ENCODE peak calls at places on chromosomes 6 and 20, in nine cellular contexts. N is keratinocyte, B is neural crest cell, S is pancreas, Y is left ventricle myocardium inferior, L is WTC11, R is colonic mucosa, T is osteocyte, A is A549. W is an unnamed sample.

GRCh38 chr6:87274660-87275273 is 47.6 kb upstream of the SMIM8 start:
- DNase-seq in B (no peak), L (no peak), N (no peak), A (no peak), Y (no peak), T (no peak), R (no peak), S (no peak), W (no peak)

GRCh38 chr20:63071541-63072181 is 64.9 kb upstream of the BHLHE23 start:
- DNase-seq in B (peak), N (no peak), S (no peak), L (peak), A (peak), Y (no peak), R (no peak), T (no peak), W (no peak)

GRCh38 chr6:50381106-50381415 is 331.3 kb upstream of the DEFB112 start:
- DNase-seq in A (no peak), L (peak), S (no peak), Y (no peak), N (no peak), T (no peak), B (no peak), R (no peak), W (no peak)

GRCh38 chr6:31122803-31123706 is 2.8 kb upstream of the CDSN start:
- DNase-seq in R (peak), B (no peak), L (no peak), T (peak), S (peak), A (peak), N (no peak), Y (peak), W (no peak)

GRCh38 chr6:38739532-38739931 is 24.4 kb downstream of the DNAH8 start:
- DNase-seq in A (no peak), S (no peak), Y (no peak), R (no peak), N (no peak), T (no peak), L (no peak), B (no peak), W (no peak)

GRCh38 chr6:2264932-2265331 is 19.5 kb upstream of the GMDS start:
- DNase-seq in R (no peak), Y (no peak), A (no peak), T (no peak), L (no peak), S (no peak), B (no peak), N (no peak), W (no peak)

GRCh38 chr20:9474835-9475413 is 39.5 kb upstream of the LAMP5 start:
- DNase-seq in S (no peak), L (no peak), T (no peak), Y (no peak), N (no peak), B (no peak), R (no peak), A (no peak), W (no peak)

GRCh38 chr6:85041376-85041775 is 277.0 kb upstream of the TBX18 start:
- DNase-seq in B (no peak), A (no peak), R (no peak), N (no peak), T (no peak), S (no peak), L (no peak), Y (no peak), W (no peak)

GRCh38 chr6:31908791-31909190 is 6.9 kb upstream of the ZBTB12 start:
- DNase-seq in S (no peak), N (no peak), Y (no peak), T (no peak), R (no peak), A (no peak), B (no peak), L (no peak), W (no peak)

GRCh38 chr6:167449099-167449861 is 124.4 kb downstream of the TTLL2 start:
- DNase-seq in S (no peak), L (no peak), N (no peak), B (no peak), A (no peak), T (peak), R (no peak), Y (no peak), W (no peak)

GRCh38 chr20:63536241-63536977 is 767 bp downstream of the PTK6 start:
- DNase-seq in A (peak), S (peak), R (peak), T (no peak), L (no peak), N (no peak), Y (no peak), B (no peak), W (no peak)

GRCh38 chr6:79672631-79673065 is 41.5 kb downstream of the SH3BGRL2 start:
- DNase-seq in N (no peak), R (no peak), Y (no peak), B (no peak), L (no peak), T (no peak), S (no peak), A (peak), W (no peak)

GRCh38 chr6:38215651-38216319 is 396.3 kb downstream of the ZFAND3 start:
- DNase-seq in S (no peak), A (no peak), L (no peak), N (no peak), B (no peak), R (no peak), Y (no peak), T (no peak), W (peak)

GRCh38 chr6:5395719-5396118 is 134.4 kb downstream of the FARS2 start:
- DNase-seq in T (no peak), N (no peak), L (no peak), Y (no peak), A (no peak), S (no peak), R (no peak), B (no peak), W (no peak)

GRCh38 chr6:5399391-5399790 is 138.1 kb downstream of the FARS2 start:
- DNase-seq in Y (no peak), L (no peak), S (no peak), R (no peak), B (no peak), N (no peak), T (no peak), A (no peak), W (no peak)

GRCh38 chr6:5394280-5394679 is 133.0 kb downstream of the FARS2 start:
- DNase-seq in T (no peak), L (no peak), B (no peak), S (no peak), R (no peak), Y (no peak), N (no peak), A (no peak), W (no peak)

GRCh38 chr6:5401845-5402738 is 140.8 kb downstream of the FARS2 start:
- DNase-seq in R (no peak), N (no peak), T (no peak), S (no peak), Y (no peak), L (no peak), B (no peak), A (no peak), W (no peak)

GRCh38 chr6:5398530-5398929 is 137.2 kb downstream of the FARS2 start:
- DNase-seq in N (peak), T (no peak), R (no peak), A (peak), L (no peak), S (no peak), B (no peak), Y (no peak), W (no peak)
- TF ChIP-seq CTCF in N (peak), T (peak), R (peak), A (peak), L (peak), S (no peak), B (peak), Y (peak), W (peak)

GRCh38 chr6:137776256-137776655 is 90.8 kb upstream of the TNFAIP3 start:
- DNase-seq in T (no peak), Y (no peak), A (no peak), L (no peak), B (no peak), R (no peak), N (no peak), S (no peak), W (peak)

GRCh38 chr6:137775720-137776119 is 91.3 kb upstream of the TNFAIP3 start:
- DNase-seq in A (no peak), T (no peak), N (no peak), S (no peak), B (no peak), L (no peak), R (no peak), Y (no peak), W (peak)

GRCh38 chr6:137775192-137775591 is 91.9 kb upstream of the TNFAIP3 start:
- DNase-seq in B (no peak), T (no peak), N (no peak), S (no peak), R (no peak), L (no peak), A (no peak), Y (no peak), W (no peak)

GRCh38 chr6:137777299-137778075 is 89.6 kb upstream of the TNFAIP3 start:
- DNase-seq in L (no peak), B (no peak), N (no peak), A (no peak), Y (no peak), S (no peak), R (no peak), T (no peak), W (peak)

GRCh38 chr6:137776786-137777185 is 90.3 kb upstream of the TNFAIP3 start:
- DNase-seq in S (no peak), T (no peak), L (no peak), N (no peak), B (no peak), Y (no peak), R (no peak), A (no peak), W (peak)
- TF ChIP-seq CTCF in S (no peak), T (no peak), L (no peak), N (no peak), B (no peak), Y (no peak), R (no peak), A (no peak), W (no peak)

GRCh38 chr20:33686008-33686983 is at the start of gene E2F1:
- DNase-seq in S (peak), B (peak), R (peak), T (peak), L (peak), A (peak), N (no peak), Y (peak), W (peak)
- TF ChIP-seq CTCF in S (no peak), B (peak), R (peak), T (peak), L (no peak), A (no peak), N (peak), Y (peak), W (peak)

GRCh38 chr20:35653893-35654292 is 10.8 kb downstream of the CPNE1 start:
- DNase-seq in N (no peak), T (no peak), L (no peak), A (no peak), S (no peak), R (no peak), Y (no peak), B (no peak), W (no peak)
- TF ChIP-seq CTCF in N (no peak), T (no peak), L (no peak), A (no peak), S (no peak), R (no peak), Y (no peak), B (no peak), W (no peak)

GRCh38 chr6:90295854-90296345 is 743 bp downstream of the BACH2 start:
- DNase-seq in T (no peak), N (no peak), Y (peak), L (peak), S (peak), R (peak), B (peak), A (peak), W (no peak)

GRCh38 chr6:90294008-90294511 is 2.6 kb downstream of the BACH2 start:
- DNase-seq in A (no peak), B (no peak), R (no peak), N (no peak), L (no peak), Y (no peak), S (no peak), T (no peak), W (no peak)

GRCh38 chr6:90293319-90293937 is 3.2 kb downstream of the BACH2 start:
- DNase-seq in B (no peak), S (no peak), R (no peak), A (no peak), N (no peak), L (no peak), Y (no peak), T (no peak), W (no peak)

GRCh38 chr6:90294989-90295853 is 1.4 kb downstream of the BACH2 start:
- DNase-seq in Y (peak), S (peak), B (peak), L (peak), R (peak), T (no peak), A (no peak), N (no peak), W (no peak)

GRCh38 chr6:90294614-90294988 is 2.0 kb downstream of the BACH2 start:
- DNase-seq in T (no peak), Y (no peak), B (no peak), R (no peak), A (no peak), S (no peak), L (peak), N (no peak), W (no peak)
- TF ChIP-seq CTCF in T (no peak), Y (no peak), B (no peak), R (no peak), A (no peak), S (no peak), L (no peak), N (no peak), W (no peak)

DNA sequence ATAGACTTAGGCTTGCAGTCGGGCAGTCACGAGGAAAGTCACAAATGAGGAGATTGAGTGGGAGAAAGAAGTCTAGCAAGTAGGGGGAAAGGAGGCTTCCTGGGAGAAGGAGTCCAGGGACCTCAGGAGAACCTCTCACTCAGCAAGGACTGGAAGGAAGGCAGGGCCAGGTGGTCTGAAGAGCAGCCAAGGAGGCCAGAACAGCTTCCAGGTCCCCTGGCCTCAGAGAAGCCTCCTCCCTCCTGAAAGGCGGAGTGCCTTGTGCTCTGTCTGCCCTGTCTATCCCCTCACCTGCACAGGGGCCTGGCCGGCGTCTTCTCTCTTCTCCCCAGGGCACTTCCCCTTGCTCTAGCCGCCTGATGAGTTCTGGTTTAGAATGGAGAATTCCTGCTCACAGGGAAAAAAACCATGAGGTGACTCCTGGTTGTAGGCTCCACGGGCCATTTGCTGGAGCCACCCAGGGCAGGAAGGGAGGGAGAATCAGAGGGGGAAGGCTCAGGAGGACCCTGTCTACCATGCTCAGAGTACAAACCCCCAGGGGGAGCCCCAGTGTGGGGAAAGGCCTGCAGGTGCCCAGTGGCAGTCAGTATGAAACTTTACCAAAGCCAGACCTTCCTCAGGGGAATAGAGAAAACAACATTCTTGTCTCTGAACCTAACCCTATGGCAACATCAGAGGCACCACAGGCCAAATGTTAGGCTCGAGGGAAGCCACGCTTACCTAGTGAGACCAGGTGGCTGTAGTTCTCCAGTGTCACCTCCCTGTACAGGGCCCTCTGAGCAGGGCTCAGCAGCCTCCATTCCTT is 11.2 kb downstream of the ZNF337 start:
- DNase-seq in L (peak), N (no peak), B (no peak), S (no peak), T (no peak), A (no peak), Y (no peak), R (no peak), W (peak)
- TF ChIP-seq CTCF in L (no peak), N (no peak), B (no peak), S (no peak), T (no peak), A (no peak), Y (no peak), R (no peak), W (no peak)

GRCh38 chr6:150880336-150880735 is 14.8 kb downstream of the MTHFD1L start:
- DNase-seq in L (no peak), N (no peak), Y (no peak), S (no peak), T (no peak), A (no peak), R (no peak), B (no peak), W (no peak)

GRCh38 chr6:150887978-150888563 is 22.6 kb downstream of the MTHFD1L start:
- DNase-seq in R (no peak), L (no peak), Y (no peak), A (no peak), B (no peak), T (no peak), S (no peak), N (no peak), W (no peak)

GRCh38 chr6:150881911-150882481 is 16.5 kb downstream of the MTHFD1L start:
- DNase-seq in R (no peak), B (peak), S (no peak), Y (peak), A (peak), N (no peak), L (no peak), T (no peak), W (no peak)

GRCh38 chr6:150886155-150886554 is 20.7 kb downstream of the MTHFD1L start:
- DNase-seq in B (no peak), Y (no peak), T (no peak), L (no peak), N (no peak), A (no peak), S (no peak), R (no peak), W (no peak)

GRCh38 chr6:150883521-150883920 is 18.0 kb downstream of the MTHFD1L start:
- DNase-seq in A (no peak), T (no peak), S (no peak), R (no peak), L (no peak), Y (no peak), B (no peak), N (no peak), W (no peak)
- TF ChIP-seq CTCF in A (no peak), T (no peak), S (no peak), R (no peak), L (no peak), Y (no peak), B (no peak), N (no peak), W (no peak)

GRCh38 chr6:119343167-119343566 is 6.4 kb downstream of the MAN1A1 start:
- DNase-seq in S (no peak), Y (no peak), B (no peak), R (no peak), A (no peak), N (no peak), T (no peak), L (no peak), W (no peak)

GRCh38 chr6:119343573-119344146 is 5.9 kb downstream of the MAN1A1 start:
- DNase-seq in T (no peak), L (no peak), Y (no peak), A (no peak), B (no peak), R (no peak), S (no peak), N (no peak), W (no peak)

GRCh38 chr6:119342430-119342829 is 7.1 kb downstream of the MAN1A1 start:
- DNase-seq in N (no peak), Y (no peak), B (no peak), A (no peak), T (no peak), R (no peak), S (no peak), L (no peak), W (no peak)

GRCh38 chr6:119345114-119345513 is 4.4 kb downstream of the MAN1A1 start:
- DNase-seq in Y (no peak), A (no peak), S (no peak), N (no peak), T (no peak), B (no peak), L (no peak), R (no peak), W (no peak)

DNA sequence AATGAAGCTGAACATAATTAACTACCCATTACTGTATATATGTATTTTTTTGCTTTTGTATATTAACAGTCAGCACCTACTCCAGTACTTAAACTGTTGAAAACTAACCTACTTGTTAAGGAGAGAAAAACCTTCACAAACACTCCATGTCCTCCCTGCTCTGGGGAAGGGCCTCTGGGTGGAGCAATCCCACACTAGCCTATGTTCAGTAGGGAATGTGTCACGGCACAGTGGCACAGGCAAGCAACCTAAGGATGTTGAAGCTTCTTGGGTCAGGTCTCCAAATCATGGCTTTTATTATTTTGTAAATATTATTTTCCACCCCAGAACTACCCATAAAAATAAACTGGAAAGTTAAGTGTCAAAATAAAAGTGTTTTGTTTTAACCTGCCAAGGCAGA is 5.3 kb downstream of the MAN1A1 start:
- DNase-seq in B (no peak), T (no peak), Y (no peak), L (no peak), R (no peak), A (no peak), S (no peak), N (no peak), W (no peak)
- TF ChIP-seq CTCF in B (no peak), T (no peak), Y (no peak), L (no peak), R (no peak), A (no peak), S (no peak), N (no peak), W (no peak)

GRCh38 chr6:108557494-108558371 is 3.0 kb upstream of the FOXO3 start:
- DNase-seq in A (no peak), L (peak), S (peak), Y (peak), R (peak), B (peak), N (no peak), T (peak), W (peak)

GRCh38 chr6:108559884-108560462 is 744 bp upstream of the FOXO3 start:
- DNase-seq in R (peak), T (peak), B (peak), A (no peak), N (no peak), S (peak), L (peak), Y (no peak), W (peak)

GRCh38 chr6:108556864-108557493 is 3.7 kb upstream of the FOXO3 start:
- DNase-seq in B (no peak), L (no peak), A (no peak), T (no peak), N (no peak), R (no peak), Y (no peak), S (no peak), W (no peak)

GRCh38 chr6:108559097-108559883 is 1.4 kb upstream of the FOXO3 start:
- DNase-seq in A (peak), S (peak), R (peak), N (no peak), B (peak), T (peak), L (peak), Y (peak), W (peak)

DNA sequence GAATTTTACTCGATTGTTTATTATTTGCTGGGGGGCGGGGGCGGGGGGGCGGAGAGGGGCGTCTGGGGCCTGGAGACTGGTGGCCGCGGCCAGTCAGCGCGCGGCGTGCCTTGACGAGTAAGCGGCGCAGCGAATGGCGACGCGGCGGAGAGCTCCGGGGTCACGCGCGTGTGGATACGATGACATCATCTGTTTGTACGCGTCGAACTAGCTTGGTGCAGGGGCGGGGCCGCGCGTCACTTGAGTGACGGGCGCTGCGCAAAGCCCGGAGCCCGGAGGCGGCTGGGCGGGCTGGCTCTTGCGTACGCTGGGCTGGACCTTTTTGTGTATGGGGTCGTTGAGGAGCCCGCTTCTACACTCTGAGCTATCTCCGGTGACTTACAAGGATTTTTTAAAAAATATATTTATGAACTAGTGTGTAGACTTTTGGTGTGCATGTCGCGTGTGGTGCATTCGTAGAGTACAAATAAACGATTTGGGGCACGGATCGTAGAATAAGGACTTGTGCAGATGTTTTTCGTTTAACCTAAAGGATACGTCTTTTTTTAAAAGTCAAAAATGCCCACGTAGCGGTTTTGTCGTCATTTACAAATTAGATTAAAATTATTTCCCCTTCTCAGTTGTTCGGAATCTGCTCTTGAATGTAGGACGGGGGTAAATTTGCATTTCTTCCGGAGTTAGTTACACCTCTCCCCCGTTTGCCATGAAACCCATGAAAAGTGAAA is 2.2 kb upstream of the FOXO3 start:
- DNase-seq in B (peak), L (peak), S (peak), A (peak), Y (peak), N (peak), T (peak), R (peak), W (peak)
- TF ChIP-seq CTCF in B (no peak), L (no peak), S (no peak), A (no peak), Y (no peak), N (no peak), T (no peak), R (no peak), W (no peak)